ENCODE peak calls at places on chromosomes 1 and 21, in seven cellular contexts. V is AG04449, D is thyroid gland, J is heart left ventricle, F is foreskin fibroblast, R is IMR-90, S is esophagus muscularis mucosa. X is an unnamed sample.

GRCh38 chr1:157369808-157370521 is 182.3 kb downstream of the FCRL5 start:
- DNase-seq in R (peak), S (peak), V (no peak), J (no peak), D (peak), F (peak), X (no peak)

GRCh38 chr1:115883240-115883639 is 42.3 kb upstream of the NHLH2 start:
- DNase-seq in J (no peak), V (no peak), F (no peak), D (no peak), S (no peak), R (no peak), X (no peak)

GRCh38 chr21:45365186-45365607 is 39.8 kb upstream of the COL18A1 start:
- DNase-seq in R (no peak), J (no peak), S (no peak), D (no peak), V (no peak), F (no peak), X (no peak)

GRCh38 chr1:49183489-49183888 is 406.8 kb upstream of the BEND5 start:
- DNase-seq in J (no peak), R (no peak), V (no peak), D (no peak), S (no peak), F (no peak), X (no peak)

GRCh38 chr1:156750932-156751723 is at the start of gene HDGF:
- DNase-seq in J (peak), F (no peak), V (no peak), S (peak), R (no peak), D (peak), X (no peak)

GRCh38 chr1:65174585-65174984 is 26.6 kb downstream of the AK4 start:
- DNase-seq in F (peak), S (no peak), R (peak), V (peak), D (peak), J (peak), X (peak)

GRCh38 chr1:219792337-219793021 is 135.9 kb downstream of the SLC30A10 start:
- DNase-seq in R (peak), V (peak), F (peak), D (no peak), S (peak), J (no peak), X (peak)

GRCh38 chr1:234212764-234213406 is 160.4 kb upstream of the COA6 start:
- DNase-seq in R (peak), D (no peak), S (peak), V (no peak), J (no peak), F (no peak), X (no peak)

DNA sequence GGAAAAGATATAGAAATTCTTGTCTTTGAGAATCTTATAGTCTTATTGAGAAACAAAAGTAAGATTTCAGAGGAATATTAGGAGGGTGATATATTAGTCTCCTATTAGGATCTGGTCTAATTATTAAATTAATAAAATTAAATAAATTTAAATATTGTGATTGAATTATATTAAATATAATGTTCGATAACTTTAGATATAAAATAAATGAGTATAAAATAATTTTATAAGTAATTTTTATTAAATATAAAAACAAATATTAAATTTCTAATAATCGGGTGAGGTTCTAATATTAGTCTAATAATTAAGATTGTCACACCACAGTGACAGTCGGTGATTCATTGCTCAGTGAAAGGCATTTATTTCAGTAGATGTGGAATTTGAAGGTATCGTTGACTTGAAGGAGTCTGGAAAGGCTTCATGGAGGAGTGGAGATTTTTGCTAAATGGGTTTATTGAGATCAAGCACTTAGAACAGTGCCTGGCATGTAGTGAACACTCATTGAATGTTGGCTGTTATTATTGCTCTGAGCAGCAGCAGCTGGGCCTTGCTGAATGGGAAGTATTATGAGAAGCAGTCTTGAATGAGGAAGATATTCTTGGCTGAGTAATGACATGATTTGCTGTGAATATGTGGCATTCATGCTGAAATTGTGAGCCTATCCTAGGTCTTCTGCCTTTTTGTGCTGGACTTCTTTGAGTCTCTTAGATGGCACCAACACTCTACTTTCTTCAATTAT is 74.6 kb downstream of the USP25 start:
- DNase-seq in J (no peak), D (no peak), V (no peak), F (no peak), S (no peak), R (no peak), X (no peak)
- H3K4me3 ChIP-seq in J (no peak), D (no peak), V (no peak), F (no peak), S (no peak), R (no peak), X (no peak)

GRCh38 chr1:106266786-106267185 is 789.7 kb upstream of the PRMT6 start:
- DNase-seq in S (no peak), D (no peak), J (no peak), V (no peak), R (no peak), F (no peak), X (no peak)

DNA sequence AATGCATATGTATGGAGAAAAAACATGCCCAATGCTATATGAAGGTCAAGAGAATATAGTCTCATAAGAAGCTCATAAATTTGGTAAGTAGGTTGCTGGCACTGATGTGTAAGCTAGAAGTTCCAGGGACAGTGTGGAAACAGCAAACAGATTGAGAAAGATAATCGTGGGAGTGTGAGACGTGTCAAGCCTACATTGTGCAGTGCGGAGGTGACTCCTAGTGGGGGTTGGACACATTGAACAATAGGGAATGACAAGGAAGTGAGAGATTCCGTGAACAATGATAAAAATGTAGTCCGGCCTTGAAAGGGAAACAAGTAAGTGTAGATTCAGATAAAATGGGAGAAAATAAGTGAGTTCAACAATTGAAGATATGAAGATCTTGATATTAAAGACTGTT is 788.4 kb upstream of the PRMT6 start:
- DNase-seq in D (no peak), R (no peak), V (no peak), J (no peak), S (no peak), F (no peak), X (no peak)
- TF ChIP-seq CTCF in D (no peak), R (no peak), V (no peak), J (no peak), S (no peak), F (no peak), X (no peak)

DNA sequence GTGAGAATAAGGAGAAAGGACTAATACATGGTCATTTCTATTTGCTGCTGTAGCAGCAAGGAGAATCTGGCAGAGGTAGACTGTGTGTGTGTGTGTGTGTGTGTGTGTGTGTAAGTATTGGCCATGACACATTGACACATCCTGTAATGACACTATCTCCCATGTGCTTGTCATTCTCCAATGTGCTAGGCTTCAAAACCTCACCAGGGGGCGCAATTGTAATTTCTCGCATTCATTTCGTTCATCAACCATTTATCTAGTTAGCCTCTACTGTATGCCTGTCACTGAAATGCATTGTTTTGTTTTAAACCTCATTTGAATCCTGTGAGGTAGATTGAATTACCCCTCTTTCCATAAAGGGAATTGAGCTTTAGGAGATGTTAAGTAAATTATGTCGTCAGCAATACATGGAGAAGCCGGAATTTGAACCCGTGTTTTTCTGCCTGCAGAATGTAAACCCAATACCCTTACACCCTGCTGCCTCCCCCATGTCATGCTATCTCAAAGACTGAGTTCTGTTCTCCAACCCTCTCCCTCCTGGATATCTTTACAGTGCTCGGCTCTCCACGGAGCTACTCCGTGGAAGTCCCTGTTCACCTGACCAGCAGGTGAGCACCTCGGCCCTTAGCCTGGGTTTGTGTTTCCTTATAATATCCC is 100.8 kb downstream of the UCK2 start:
- DNase-seq in V (no peak), J (no peak), R (peak), F (peak), S (no peak), D (peak), X (no peak)
- H3K4me3 ChIP-seq in V (no peak), J (no peak), R (no peak), F (no peak), S (no peak), D (no peak), X (no peak)

GRCh38 chr21:15241997-15242767 is 177.4 kb upstream of the NRIP1 start:
- DNase-seq in F (no peak), V (no peak), D (no peak), J (no peak), R (no peak), S (no peak), X (no peak)
- TF ChIP-seq CTCF in F (no peak), V (no peak), D (no peak), J (no peak), R (no peak), S (no peak), X (no peak)

GRCh38 chr1:50416553-50417453 is 6.4 kb downstream of the DMRTA2 start:
- DNase-seq in J (no peak), V (no peak), F (no peak), R (no peak), S (no peak), D (no peak), X (no peak)
- H3K4me3 ChIP-seq in J (no peak), V (no peak), F (no peak), R (no peak), S (no peak), D (no peak), X (no peak)

X was measured in BJ.